ENCODE peak calls at places on chromosome X, in eight cellular contexts. M is germinal center; V is GM13976; T is left ventricle myocardium inferior; Y is ascending aorta; U is effector memory CD4-positive, alpha-beta T cell; K is neural crest cell; F is posterior cingulate gyrus. S is an unnamed sample.

GRCh38 chrX:16838202-16839066 is 31.7 kb downstream of the RBBP7 start:
- DNase-seq in M (no peak), V (no peak), T (peak; percentile 19), Y (no peak), U (no peak), K (no peak), F (peak; percentile 27), S (no peak)

GRCh38 chrX:133370719-133371275 is 44.5 kb downstream of the GPC4 start:
- DNase-seq in M (no peak), V (no peak), T (no peak), Y (no peak), U (no peak), K (no peak), F (no peak), S (no peak)

GRCh38 chrX:15820106-15821073 is 30.1 kb downstream of the ZRSR2 start:
- DNase-seq in M (no peak), V (no peak), T (no peak), Y (no peak), U (no peak), K (no peak), F (no peak), S (no peak)

GRCh38 chrX:68826113-68826980 is 2.5 kb upstream of the EFNB1 start:
- DNase-seq in M (no peak), V (no peak), T (no peak), Y (no peak), U (no peak), K (no peak), F (no peak), S (no peak)

GRCh38 chrX:52504551-52504950 is 8.9 kb downstream of the XAGE1A start:
- DNase-seq in M (no peak), V (no peak), T (no peak), Y (no peak), U (no peak), K (no peak), F (no peak), S (no peak)

GRCh38 chrX:153433781-153434285 is 12.0 kb downstream of the TREX2 start:
- DNase-seq in M (no peak), V (no peak), T (no peak), Y (no peak), U (no peak), K (no peak), F (no peak), S (no peak)

GRCh38 chrX:18883961-18884765 is 99.8 kb downstream of the PHKA2 start:
- DNase-seq in M (no peak), V (no peak), T (no peak), Y (no peak), U (no peak), K (no peak), F (no peak), S (no peak)

GRCh38 chrX:82961129-82961528 is 547.0 kb upstream of the POU3F4 start:
- DNase-seq in M (no peak), V (no peak), T (no peak), Y (no peak), U (no peak), K (no peak), F (no peak), S (no peak)

GRCh38 chrX:29662759-29663503 is 552.4 kb upstream of the MAGEB2 start:
- DNase-seq in M (no peak), V (no peak), T (no peak), Y (no peak), U (no peak), K (no peak), F (no peak), S (no peak)

GRCh38 chrX:71617742-71618141 is 569 bp downstream of the CXCR3 start:
- DNase-seq in M (no peak), V (no peak), T (no peak), Y (no peak), U (no peak), K (no peak), F (no peak), S (no peak)

GRCh38 chrX:139759637-139760036 is 51.7 kb upstream of the MCF2 start:
- DNase-seq in M (no peak), V (no peak), T (no peak), Y (no peak), U (no peak), K (no peak), F (no peak), S (no peak)

GRCh38 chrX:26851981-26852380 is 611.2 kb downstream of the PPP4R3C start:
- DNase-seq in M (no peak), V (no peak), T (no peak), Y (no peak), U (no peak), K (no peak), F (no peak), S (peak; percentile 1)

GRCh38 chrX:124504106-124504983 is 158.0 kb downstream of the SH2D1A start:
- DNase-seq in M (no peak), V (no peak), T (no peak), Y (no peak), U (no peak), K (no peak), F (no peak), S (no peak)

GRCh38 chrX:102599084-102599949 is at the start of gene ARMCX5:
- DNase-seq in M (peak; percentile 34), V (peak; percentile 21), T (peak; percentile 51), Y (no peak), U (peak; percentile 60), K (peak; percentile 47), F (peak; percentile 54), S (no peak)

GRCh38 chrX:137164329-137164728 is 130.5 kb upstream of the GPR101 start:
- DNase-seq in M (no peak), V (no peak), T (no peak), Y (no peak), U (no peak), K (no peak), F (no peak), S (no peak)

GRCh38 chrX:2610246-2611170 is 80.6 kb upstream of the CD99 start:
- DNase-seq in M (no peak), V (peak; percentile 24), T (no peak), Y (no peak), U (no peak), K (no peak), F (no peak), S (no peak)

GRCh38 chrX:106752101-106752678 is 25.7 kb downstream of the RNF128 start:
- DNase-seq in M (no peak), V (no peak), T (no peak), Y (no peak), U (no peak), K (no peak), F (no peak), S (no peak)

GRCh38 chrX:143298663-143299241 is 218.5 kb downstream of the SPANXN3 start:
- DNase-seq in M (no peak), V (no peak), T (no peak), Y (no peak), U (no peak), K (no peak), F (no peak), S (no peak)

GRCh38 chrX:16825306-16826035 is 39.2 kb downstream of the TXLNG start:
- DNase-seq in M (no peak), V (no peak), T (no peak), Y (no peak), U (no peak), K (no peak), F (no peak), S (no peak)

GRCh38 chrX:443676-444210 is 57.0 kb upstream of the PPP2R3B start:
- DNase-seq in M (no peak), V (no peak), T (no peak), Y (no peak), U (no peak), K (no peak), F (no peak), S (no peak)

GRCh38 chrX:44698328-44698727 is 145.5 kb upstream of the DUSP21 start:
- DNase-seq in M (no peak), V (no peak), T (no peak), Y (no peak), U (no peak), K (no peak), F (no peak), S (no peak)

GRCh38 chrX:15515931-15516330 is 15.3 kb downstream of the BMX start:
- DNase-seq in M (no peak), V (no peak), T (no peak), Y (no peak), U (no peak), K (no peak), F (no peak), S (peak; percentile 1)

GRCh38 chrX:2501246-2502102 is 698 bp upstream of the DHRSX start:
- DNase-seq in M (no peak), V (peak; percentile 41), T (no peak), Y (no peak), U (no peak), K (no peak), F (no peak), S (no peak)

GRCh38 chrX:153769158-153769864 is 5.3 kb downstream of the PLXNB3 start:
- DNase-seq in M (no peak), V (peak; percentile 17), T (no peak), Y (no peak), U (no peak), K (no peak), F (no peak), S (no peak)

GRCh38 chrX:39401483-39402110 is 600.3 kb downstream of the MID1IP1 start:
- DNase-seq in M (no peak), V (no peak), T (no peak), Y (no peak), U (no peak), K (no peak), F (no peak), S (no peak)